ENCODE peak calls at places on chromosomes 1 and 21, in seven cellular contexts. L, H, J, P, O, F and G are unnamed samples.

GRCh38 chr1:172774561-172774960 is 115.7 kb downstream of the FASLG start:
- DNase-seq in L (no peak), H (no peak), J (no peak), P (no peak), O (no peak), F (no peak), G (no peak)

GRCh38 chr21:33968998-33969353 is 53.4 kb upstream of the ATP5PO start:
- DNase-seq in L (no peak), H (no peak), J (no peak), P (no peak), O (no peak), F (no peak), G (no peak)

GRCh38 chr1:94020764-94021579 is 100.0 kb downstream of the ABCA4 start:
- DNase-seq in L (no peak), H (no peak), J (no peak), P (peak), O (peak), F (peak), G (no peak)

GRCh38 chr1:60227581-60228252 is 154.1 kb upstream of the C1orf87 start:
- DNase-seq in L (no peak), H (no peak), J (no peak), P (no peak), O (no peak), F (no peak), G (no peak)

GRCh38 chr1:231879296-231879695 is 252.7 kb downstream of the DISC1 start:
- DNase-seq in L (no peak), H (no peak), J (no peak), P (no peak), O (no peak), F (no peak), G (no peak)

GRCh38 chr21:34498623-34499022 is 13.4 kb downstream of the KCNE1 start:
- DNase-seq in L (peak), H (no peak), J (peak), P (peak), O (no peak), F (no peak), G (no peak)

GRCh38 chr1:154352581-154353459 is 27.5 kb downstream of the ATP8B2 start:
- DNase-seq in L (no peak), H (peak), J (peak), P (peak), O (peak), F (no peak), G (peak)

GRCh38 chr1:180912211-180912800 is 391 bp upstream of the KIAA1614 start:
- DNase-seq in L (no peak), H (peak), J (peak), P (peak), O (peak), F (no peak), G (no peak)

GRCh38 chr1:105865546-105865945 is 1190.9 kb upstream of the PRMT6 start:
- DNase-seq in L (no peak), H (no peak), J (no peak), P (peak), O (no peak), F (no peak), G (no peak)

GRCh38 chr1:47592296-47592975 is 154.6 kb downstream of the FOXD2 start:
- DNase-seq in L (no peak), H (no peak), J (no peak), P (no peak), O (peak), F (no peak), G (no peak)

GRCh38 chr1:172401907-172402306 is 18.6 kb upstream of the C1orf105 start:
- DNase-seq in L (no peak), H (no peak), J (no peak), P (no peak), O (peak), F (no peak), G (no peak)

GRCh38 chr1:14424325-14425000 is 174.0 kb upstream of the KAZN start:
- DNase-seq in L (no peak), H (no peak), J (no peak), P (no peak), O (no peak), F (no peak), G (no peak)

GRCh38 chr1:36391271-36391670 is 5.5 kb upstream of the STK40 start:
- DNase-seq in L (no peak), H (no peak), J (no peak), P (no peak), O (no peak), F (no peak), G (no peak)

GRCh38 chr1:197224160-197224559 is 43.9 kb upstream of the CRB1 start:
- DNase-seq in L (no peak), H (no peak), J (no peak), P (peak), O (no peak), F (no peak), G (no peak)

GRCh38 chr1:38603907-38604306 is 255.7 kb downstream of the RRAGC start:
- DNase-seq in L (no peak), H (no peak), J (no peak), P (no peak), O (no peak), F (no peak), G (no peak)

GRCh38 chr1:180611016-180611930 is 20.5 kb upstream of the XPR1 start:
- DNase-seq in L (peak), H (no peak), J (no peak), P (no peak), O (no peak), F (no peak), G (peak)

GRCh38 chr1:207284209-207284892 is 37.1 kb upstream of the CD55 start:
- DNase-seq in L (no peak), H (no peak), J (no peak), P (peak), O (no peak), F (no peak), G (no peak)

GRCh38 chr1:99334991-99335390 is 70.7 kb downstream of the PLPPR4 start:
- DNase-seq in L (no peak), H (no peak), J (no peak), P (no peak), O (no peak), F (no peak), G (no peak)

GRCh38 chr1:226424228-226425003 is 16.5 kb upstream of the PARP1 start:
- DNase-seq in L (peak), H (no peak), J (no peak), P (peak), O (peak), F (no peak), G (peak)

GRCh38 chr1:26538480-26539412 is 9.2 kb downstream of the RPS6KA1 start:
- DNase-seq in L (no peak), H (peak), J (no peak), P (peak), O (peak), F (no peak), G (no peak)

GRCh38 chr21:16794944-16795343 is 717.9 kb upstream of the CXADR start:
- DNase-seq in L (no peak), H (no peak), J (no peak), P (peak), O (no peak), F (peak), G (no peak)

GRCh38 chr1:64042331-64043100 is 160.9 kb upstream of the UBE2U start:
- DNase-seq in L (no peak), H (peak), J (no peak), P (peak), O (no peak), F (peak), G (no peak)

GRCh38 chr1:151158751-151159251 is 2.4 kb downstream of the TNFAIP8L2 start:
- DNase-seq in L (no peak), H (no peak), J (no peak), P (no peak), O (peak), F (no peak), G (no peak)

GRCh38 chr21:43189936-43190335 is 21.1 kb downstream of the CRYAA start:
- DNase-seq in L (no peak), H (no peak), J (no peak), P (no peak), O (no peak), F (no peak), G (no peak)

GRCh38 chr1:30232288-30232899 is 491.0 kb downstream of the MATN1 start:
- DNase-seq in L (peak), H (no peak), J (no peak), P (no peak), O (peak), F (no peak), G (peak)

GRCh38 chr1:48227165-48228013 is 4.9 kb downstream of the SLC5A9 start:
- DNase-seq in L (no peak), H (no peak), J (no peak), P (no peak), O (no peak), F (no peak), G (no peak)

GRCh38 chr1:212700892-212701819 is 1.5 kb upstream of the BATF3 start:
- DNase-seq in L (no peak), H (peak), J (peak), P (peak), O (peak), F (no peak), G (no peak)

GRCh38 chr1:75808921-75809320 is 12.2 kb downstream of the MSH4 start:
- DNase-seq in L (no peak), H (no peak), J (no peak), P (no peak), O (no peak), F (no peak), G (no peak)

GRCh38 chr1:30892671-30893073 is 15.9 kb downstream of the SDC3 start:
- DNase-seq in L (no peak), H (no peak), J (no peak), P (no peak), O (no peak), F (no peak), G (no peak)

GRCh38 chr1:223515416-223515815 is 122.2 kb downstream of the CCDC185 start:
- DNase-seq in L (no peak), H (no peak), J (no peak), P (no peak), O (no peak), F (no peak), G (no peak)

GRCh38 chr1:65514083-65514482 is 93.6 kb downstream of the LEPR start:
- DNase-seq in L (peak), H (no peak), J (no peak), P (peak), O (no peak), F (peak), G (no peak)

GRCh38 chr1:205668951-205669340 is 11.4 kb downstream of the SLC45A3 start:
- DNase-seq in L (no peak), H (no peak), J (no peak), P (no peak), O (no peak), F (no peak), G (peak)

GRCh38 chr1:173161510-173162221 is 45.5 kb downstream of the TNFSF4 start:
- DNase-seq in L (no peak), H (no peak), J (no peak), P (peak), O (no peak), F (no peak), G (no peak)

GRCh38 chr1:12507631-12508030 is 110.4 kb downstream of the DHRS3 start:
- DNase-seq in L (no peak), H (no peak), J (peak), P (no peak), O (no peak), F (no peak), G (no peak)

GRCh38 chr1:161115132-161115711 is 2.6 kb downstream of the PFDN2 start:
- DNase-seq in L (no peak), H (no peak), J (no peak), P (peak), O (no peak), F (no peak), G (no peak)

GRCh38 chr1:34779005-34779404 is 2.0 kb upstream of the GJB3 start:
- DNase-seq in L (no peak), H (no peak), J (no peak), P (no peak), O (no peak), F (no peak), G (no peak)

GRCh38 chr1:181635108-181635507 is 151.8 kb downstream of the CACNA1E start:
- DNase-seq in L (no peak), H (no peak), J (no peak), P (no peak), O (no peak), F (no peak), G (no peak)